ENCODE peak calls at places on chromosomes 3 and 15, in eight cellular contexts. G is stomach, U is endothelial cell of umbilical vein, P is sigmoid colon, E is K562, M is H1, B is transverse colon, J is upper lobe of left lung. N is an unnamed sample.

GRCh38 chr15:90716317-90716975 is 700 bp upstream of the BLM start:
- DNase-seq in G (no peak), U (peak; percentile 23), P (no peak), E (peak; percentile 31), M (no peak), B (no peak), J (no peak), N (no peak)

GRCh38 chr15:28246605-28247004 is 75.4 kb downstream of the HERC2 start:
- DNase-seq in G (no peak), U (no peak), P (no peak), E (no peak), M (no peak), B (no peak), J (no peak), N (no peak)

GRCh38 chr15:39472661-39473657 is 107.9 kb upstream of the THBS1 start:
- DNase-seq in G (peak; percentile 58), U (no peak), P (peak; percentile 99), E (no peak), M (no peak), B (peak; percentile 81), J (peak; percentile 54), N (no peak)

GRCh38 chr3:60573494-60573893 is 677.8 kb downstream of the FHIT start:
- DNase-seq in G (no peak), U (no peak), P (no peak), E (no peak), M (no peak), B (no peak), J (no peak), N (no peak)

GRCh38 chr15:27842526-27842925 is 256.6 kb downstream of the OCA2 start:
- DNase-seq in G (no peak), U (no peak), P (no peak), E (no peak), M (no peak), B (no peak), J (no peak), N (no peak)

GRCh38 chr3:189202583-189202982 is 30.8 kb downstream of the TPRG1 start:
- DNase-seq in G (no peak), U (no peak), P (no peak), E (no peak), M (no peak), B (no peak), J (no peak), N (no peak)

GRCh38 chr15:101621961-101622360 is 30.2 kb downstream of the TM2D3 start:
- DNase-seq in G (no peak), U (no peak), P (no peak), E (no peak), M (no peak), B (no peak), J (no peak), N (no peak)

GRCh38 chr3:49022751-49023171 is 840 bp downstream of the NDUFAF3 start:
- DNase-seq in G (no peak), U (no peak), P (peak; percentile 70), E (peak; percentile 11), M (no peak), B (no peak), J (no peak), N (no peak)

GRCh38 chr15:70954176-70954575 is 61.5 kb downstream of the LRRC49 start:
- DNase-seq in G (no peak), U (no peak), P (no peak), E (no peak), M (no peak), B (no peak), J (no peak), N (no peak)

GRCh38 chr3:25378912-25379311 is 49.2 kb upstream of the RARB start:
- DNase-seq in G (no peak), U (no peak), P (no peak), E (no peak), M (no peak), B (no peak), J (no peak), N (no peak)

GRCh38 chr3:132417695-132418520 is 606 bp downstream of the DNAJC13 start:
- DNase-seq in G (peak; percentile 49), U (peak; percentile 86), P (peak; percentile 80), E (peak; percentile 43), M (no peak), B (peak; percentile 80), J (peak; percentile 65), N (peak; percentile 53)

GRCh38 chr3:30426319-30426993 is 179.9 kb upstream of the TGFBR2 start:
- DNase-seq in G (no peak), U (no peak), P (peak; percentile 91), E (no peak), M (no peak), B (peak; percentile 27), J (no peak), N (peak; percentile 17)

GRCh38 chr3:42980909-42981308 is 1.8 kb downstream of the GASK1A start:
- DNase-seq in G (no peak), U (no peak), P (no peak), E (no peak), M (no peak), B (no peak), J (no peak), N (no peak)

GRCh38 chr3:114093596-114093995 is 37.1 kb downstream of the QTRT2 start:
- DNase-seq in G (peak; percentile 30), U (peak; percentile 65), P (peak; percentile 63), E (no peak), M (no peak), B (peak; percentile 16), J (no peak), N (peak; percentile 24)

GRCh38 chr15:101138913-101139880 is 112.7 kb downstream of the CHSY1 start:
- DNase-seq in G (no peak), U (no peak), P (no peak), E (no peak), M (no peak), B (peak; percentile 51), J (no peak), N (no peak)

GRCh38 chr3:130820976-130821375 is 72.9 kb upstream of the ATP2C1 start:
- DNase-seq in G (no peak), U (peak; percentile 3), P (no peak), E (no peak), M (no peak), B (no peak), J (peak; percentile 72), N (no peak)

GRCh38 chr15:70512772-70513362 is 250.5 kb downstream of the UACA start:
- DNase-seq in G (peak; percentile 50), U (peak; percentile 34), P (no peak), E (peak; percentile 79), M (peak; percentile 53), B (peak; percentile 50), J (peak; percentile 80), N (no peak)

GRCh38 chr15:35752134-35752466 is 206.1 kb upstream of the DPH6 start:
- DNase-seq in G (no peak), U (no peak), P (no peak), E (no peak), M (no peak), B (no peak), J (no peak), N (no peak)

GRCh38 chr3:72334681-72335457 is 513.4 kb downstream of the SHQ1 start:
- DNase-seq in G (no peak), U (no peak), P (no peak), E (no peak), M (no peak), B (no peak), J (no peak), N (no peak)

GRCh38 chr3:55189359-55189801 is 261.5 kb upstream of the LRTM1 start:
- DNase-seq in G (no peak), U (no peak), P (no peak), E (no peak), M (peak; percentile 46), B (no peak), J (no peak), N (no peak)

GRCh38 chr15:69784808-69785550 is 312.7 kb downstream of the TLE3 start:
- DNase-seq in G (no peak), U (no peak), P (no peak), E (no peak), M (no peak), B (no peak), J (no peak), N (no peak)

GRCh38 chr3:48548731-48549705 is 7.6 kb downstream of the PFKFB4 start:
- DNase-seq in G (peak; percentile 89), U (peak; percentile 75), P (peak; percentile 91), E (peak; percentile 54), M (peak; percentile 54), B (peak; percentile 88), J (peak; percentile 90), N (peak; percentile 71)

GRCh38 chr15:90201944-90202375 is 830 bp downstream of the SEMA4B start:
- DNase-seq in G (no peak), U (no peak), P (no peak), E (peak; percentile 45), M (no peak), B (no peak), J (no peak), N (no peak)

GRCh38 chr15:97892167-97892938 is 68.2 kb upstream of the ARRDC4 start:
- DNase-seq in G (no peak), U (no peak), P (no peak), E (no peak), M (no peak), B (no peak), J (no peak), N (no peak)

DNA sequence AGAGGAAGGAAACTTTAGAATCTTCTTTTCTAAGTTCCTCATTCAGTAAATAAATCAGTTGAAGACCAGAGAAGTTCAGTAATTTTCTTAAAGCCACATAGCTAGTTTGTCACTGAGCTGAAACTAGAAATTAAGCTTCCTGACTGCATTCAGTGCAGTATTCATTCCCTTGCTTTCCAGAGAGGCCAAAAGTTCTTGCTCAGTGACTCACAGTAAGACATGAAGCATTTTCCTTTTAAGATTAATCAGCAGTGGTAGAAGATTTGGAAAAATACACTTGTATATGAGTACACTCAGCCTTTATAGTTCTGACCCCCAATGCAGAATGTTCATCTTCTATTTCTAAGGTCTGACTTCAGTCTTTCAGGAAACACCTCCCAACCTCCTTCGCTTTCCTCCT is 83.5 kb upstream of the TSEN2 start:
- DNase-seq in G (no peak), U (peak; percentile 69), P (no peak), E (no peak), M (no peak), B (no peak), J (no peak), N (no peak)
- H3K4me3 ChIP-seq in G (no peak overlapping the region), U (no peak overlapping the region), P (no peak overlapping the region), E (no peak overlapping the region), M (no peak overlapping the region), B (no peak overlapping the region), J (no peak overlapping the region), N (no peak overlapping the region)

GRCh38 chr3:153160451-153161137 is 1.4 kb upstream of the RAP2B start:
- DNase-seq in G (peak; percentile 82), U (peak; percentile 91), P (peak; percentile 89), E (peak; percentile 45), M (peak; percentile 50), B (peak; percentile 86), J (peak; percentile 87), N (peak; percentile 89)
- TF ChIP-seq POLR2A in G (no peak), U (peak; percentile 79), P (no peak), E (peak; percentile 26), M (peak; percentile 43), B (peak; percentile 76), J (peak; percentile 68), N (peak; percentile 59)

GRCh38 chr3:165754219-165755007 is 82.8 kb downstream of the BCHE start:
- DNase-seq in G (no peak), U (peak; percentile 30), P (no peak), E (no peak), M (no peak), B (no peak), J (no peak), N (no peak)
- TF ChIP-seq POLR2AphosphoS5 in G (no peak), U (no peak), P (no peak), E (no peak), M (no peak), B (no peak), J (no peak), N (no peak)

GRCh38 chr15:31344824-31345605 is 18.4 kb downstream of the KLF13 start:
- DNase-seq in G (no peak), U (no peak), P (no peak), E (no peak), M (no peak), B (peak; percentile 89), J (no peak), N (no peak)
- H3K4me3 ChIP-seq in G (no peak overlapping the region), U (no peak overlapping the region), P (no peak overlapping the region), E (no peak overlapping the region), M (no peak overlapping the region), B (no peak overlapping the region), J (no peak overlapping the region), N (no peak overlapping the region)